ENCODE peak calls at places on chromosome 14, in nine cellular contexts. L is A549; I is amniotic stem cell; R is stimulated activated CD8-positive, alpha-beta memory T cell treated with anti-CD3 and anti-CD28 coated beads, Interleukin-15, amount 100 ng/mL, for 1 hour; V is activated T-cell treated with anti-CD3 and anti-CD28 coated beads, Interleukin-2, amount 50 U/mL, for 24 hours; O is GM18507; H is stimulated activated CD4-positive, alpha-beta T cell treated with anti-CD3 and anti-CD28 coated beads, Interleukin-12 subunit alpha, Interleukin-12 subunit beta, amount 100 ng/mL, for 4 hours; Q is activated naive CD8-positive, alpha-beta T cell treated with anti-CD3 and anti-CD28 coated beads for 36 hours; J is NCI-H82. Y is an unnamed sample.

GRCh38 chr14:99628832-99629618 is 15.9 kb upstream of the HHIPL1 start:
- DNase-seq in V (peak; percentile 77), Q (peak; percentile 64), J (peak; percentile 75), H (peak; percentile 56), L (peak; percentile 89), R (peak; percentile 27), I (no peak), O (peak; percentile 67), Y (peak; percentile 86)

GRCh38 chr14:89428556-89429196 is 11.6 kb upstream of the FOXN3 start:
- DNase-seq in V (no peak), J (no peak), I (no peak), H (no peak), O (no peak), R (no peak), L (no peak), Q (no peak), Y (peak; percentile 61)

GRCh38 chr14:35512765-35513164 is 21.2 kb upstream of the INSM2 start:
- DNase-seq in J (no peak), H (no peak), V (no peak), O (no peak), I (no peak), Q (no peak), R (no peak), L (no peak), Y (no peak)

GRCh38 chr14:36672095-36672494 is 10.4 kb downstream of the PAX9 start:
- DNase-seq in V (no peak), Q (no peak), H (no peak), O (no peak), I (no peak), R (no peak), L (no peak), J (no peak), Y (no peak)

GRCh38 chr14:54893151-54893760 is 9.4 kb downstream of the GCH1 start:
- DNase-seq in H (no peak), I (no peak), Q (no peak), O (no peak), L (peak; percentile 64), R (no peak), J (peak; percentile 67), V (no peak), Y (peak; percentile 68)

GRCh38 chr14:77376380-77376770 is 519 bp downstream of the TMED8 start:
- DNase-seq in H (peak; percentile 31), Q (no peak), R (no peak), J (peak; percentile 51), V (no peak), L (peak; percentile 29), I (no peak), O (no peak), Y (peak; percentile 71)

GRCh38 chr14:75969126-75969525 is 12.7 kb downstream of the TGFB3 start:
- DNase-seq in V (no peak), H (no peak), R (no peak), L (no peak), O (no peak), I (no peak), Q (no peak), J (peak; percentile 44), Y (no peak)

GRCh38 chr14:70601162-70601561 is 707 bp upstream of the MED6 start:
- DNase-seq in I (no peak), Q (no peak), V (no peak), L (no peak), J (peak; percentile 42), R (no peak), H (no peak), O (no peak), Y (no peak)

GRCh38 chr14:102939820-102940561 is 17.5 kb downstream of the AMN start:
- DNase-seq in R (no peak), J (no peak), L (no peak), I (no peak), O (no peak), Q (no peak), V (no peak), H (no peak), Y (no peak)

GRCh38 chr14:61749867-61750266 is 12.4 kb upstream of the SNAPC1 start:
- DNase-seq in I (no peak), Q (no peak), L (peak; percentile 48), J (peak; percentile 34), V (no peak), H (no peak), R (no peak), O (no peak), Y (no peak)

GRCh38 chr14:74568896-74569295 is 43.1 kb downstream of the LTBP2 start:
- DNase-seq in V (no peak), Q (no peak), R (no peak), L (no peak), I (no peak), J (no peak), H (no peak), O (no peak), Y (no peak)

Y was measured in activated effector memory CD4-positive, alpha-beta T cell treated with anti-CD3 and anti-CD28 coated beads, Interleukin-2, amount 50 U/mL, for 16 hours.